ENCODE peak calls at places on chromosome 12, in five cellular contexts. One of them, this sample, is unnamed.

GRCh38 chr12:128796439-128797118 is 27.2 kb downstream of the SLC15A4 start:
- ATAC-seq in Panc1: no peak
- ATAC-seq in HCT116: no peak
- ATAC-seq in HepG2: no peak
- ATAC-seq in K562: no peak
- ATAC-seq in this sample: no peak

GRCh38 chr12:107634530-107634929 is 51.1 kb upstream of the PWP1 start:
- ATAC-seq in Panc1: no peak
- ATAC-seq in K562: no peak
- ATAC-seq in HepG2: no peak
- ATAC-seq in HCT116: no peak
- ATAC-seq in this sample: no peak

GRCh38 chr12:12693111-12693671 is 2.8 kb downstream of the GPR19 start:
- ATAC-seq in Panc1: no peak
- ATAC-seq in K562: no peak
- ATAC-seq in HCT116: no peak
- ATAC-seq in HepG2: no peak
- ATAC-seq in this sample: no peak

GRCh38 chr12:121620328-121620891 is 5.9 kb upstream of the ORAI1 start:
- ATAC-seq in HepG2: peak
- ATAC-seq in HCT116: no peak
- ATAC-seq in K562: no peak
- ATAC-seq in Panc1: no peak
- ATAC-seq in this sample: no peak

GRCh38 chr12:118714051-118714460 is 267.3 kb upstream of the SRRM4 start:
- ATAC-seq in HepG2: peak
- ATAC-seq in K562: peak
- ATAC-seq in Panc1: no peak
- ATAC-seq in HCT116: peak
- ATAC-seq in this sample: no peak

GRCh38 chr12:70290126-70290525 is 46.9 kb downstream of the CNOT2 start:
- ATAC-seq in Panc1: no peak
- ATAC-seq in HCT116: no peak
- ATAC-seq in HepG2: no peak
- ATAC-seq in K562: no peak
- ATAC-seq in this sample: no peak

GRCh38 chr12:6317693-6318439 is 7.4 kb downstream of the PLEKHG6 start:
- ATAC-seq in K562: no peak
- ATAC-seq in Panc1: no peak
- ATAC-seq in HepG2: no peak
- ATAC-seq in HCT116: no peak
- ATAC-seq in this sample: no peak

GRCh38 chr12:46150735-46151134 is 118.1 kb downstream of the SLC38A1 start:
- ATAC-seq in K562: no peak
- ATAC-seq in HepG2: no peak
- ATAC-seq in HCT116: no peak
- ATAC-seq in Panc1: no peak
- ATAC-seq in this sample: no peak

GRCh38 chr12:14479004-14479403 is 88.7 kb downstream of the PLBD1 start:
- ATAC-seq in HepG2: no peak
- ATAC-seq in K562: no peak
- ATAC-seq in Panc1: no peak
- ATAC-seq in HCT116: no peak
- ATAC-seq in this sample: no peak

GRCh38 chr12:12511021-12511783 is 51.5 kb downstream of the DUSP16 start:
- ATAC-seq in Panc1: no peak
- ATAC-seq in HCT116: no peak
- ATAC-seq in HepG2: no peak
- ATAC-seq in K562: no peak
- ATAC-seq in this sample: no peak

GRCh38 chr12:64189530-64189929 is 32.6 kb downstream of the KICS2 start:
- ATAC-seq in HepG2: no peak
- ATAC-seq in K562: no peak
- ATAC-seq in HCT116: no peak
- ATAC-seq in Panc1: no peak
- ATAC-seq in this sample: no peak

GRCh38 chr12:103114296-103115055 is 157.0 kb downstream of the ASCL1 start:
- ATAC-seq in HCT116: no peak
- ATAC-seq in Panc1: no peak
- ATAC-seq in K562: no peak
- ATAC-seq in HepG2: no peak
- ATAC-seq in this sample: no peak

GRCh38 chr12:27272375-27273028 is 28.4 kb downstream of the STK38L start:
- ATAC-seq in K562: no peak
- ATAC-seq in Panc1: no peak
- ATAC-seq in HCT116: no peak
- ATAC-seq in HepG2: peak
- ATAC-seq in this sample: peak

GRCh38 chr12:114916531-114916930 is 232.6 kb upstream of the TBX3 start:
- ATAC-seq in K562: no peak
- ATAC-seq in Panc1: no peak
- ATAC-seq in HCT116: no peak
- ATAC-seq in HepG2: no peak
- ATAC-seq in this sample: no peak

GRCh38 chr12:98478606-98479005 is 36.8 kb upstream of the TMPO start:
- ATAC-seq in Panc1: no peak
- ATAC-seq in K562: no peak
- ATAC-seq in HCT116: no peak
- ATAC-seq in HepG2: no peak
- ATAC-seq in this sample: no peak
- TF ChIP-seq POLR2AphosphoS5 in Panc1: no peak
- TF ChIP-seq POLR2AphosphoS5 in K562: no peak
- TF ChIP-seq POLR2AphosphoS5 in HCT116: no peak
- TF ChIP-seq POLR2AphosphoS5 in HepG2: no peak
- TF ChIP-seq POLR2AphosphoS5 in this sample: no peak

GRCh38 chr12:98644712-98645571 is at the start of the genes APAF1 and IKBIP:
- ATAC-seq in HepG2: peak
- ATAC-seq in K562: peak
- ATAC-seq in Panc1: peak
- ATAC-seq in HCT116: peak
- ATAC-seq in this sample: peak
- TF ChIP-seq POLR2AphosphoS5 in HepG2: peak
- TF ChIP-seq POLR2AphosphoS5 in K562: peak
- TF ChIP-seq POLR2AphosphoS5 in Panc1: no peak
- TF ChIP-seq POLR2AphosphoS5 in HCT116: peak
- TF ChIP-seq POLR2AphosphoS5 in this sample: peak

GRCh38 chr12:56193025-56193578 is 3.8 kb upstream of the SMARCC2 start:
- ATAC-seq in K562: peak
- ATAC-seq in HepG2: no peak
- ATAC-seq in Panc1: no peak
- ATAC-seq in HCT116: no peak
- ATAC-seq in this sample: no peak
- TF ChIP-seq POLR2AphosphoS5 in K562: no peak
- TF ChIP-seq POLR2AphosphoS5 in HepG2: no peak
- TF ChIP-seq POLR2AphosphoS5 in Panc1: no peak
- TF ChIP-seq POLR2AphosphoS5 in HCT116: no peak
- TF ChIP-seq POLR2AphosphoS5 in this sample: no peak

GRCh38 chr12:71354871-71355270 is 84.7 kb upstream of the LGR5 start:
- ATAC-seq in HepG2: no peak
- ATAC-seq in HCT116: no peak
- ATAC-seq in K562: no peak
- ATAC-seq in Panc1: no peak
- ATAC-seq in this sample: no peak

GRCh38 chr12:71356569-71356968 is 83.0 kb upstream of the LGR5 start:
- ATAC-seq in HepG2: no peak
- ATAC-seq in K562: no peak
- ATAC-seq in HCT116: no peak
- ATAC-seq in Panc1: no peak
- ATAC-seq in this sample: no peak

DNA sequence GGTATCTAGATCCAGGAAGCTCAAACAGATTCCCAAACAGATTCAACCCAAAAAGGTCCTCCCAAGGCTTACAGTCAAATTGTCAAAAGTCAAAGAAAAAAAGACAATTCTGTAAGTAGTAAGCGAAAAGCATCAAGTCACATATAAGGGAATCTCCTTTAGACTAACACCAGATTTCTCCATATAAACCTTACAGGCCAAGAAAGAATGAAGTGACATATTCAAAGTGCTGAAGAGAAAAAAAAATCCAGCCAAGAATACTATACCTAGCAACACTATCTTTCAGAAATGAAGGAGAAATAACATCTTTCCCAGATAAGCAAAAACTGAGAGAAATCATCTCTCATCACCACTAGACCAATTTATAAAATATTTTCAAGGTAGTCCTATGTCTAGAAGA is 79.6 kb upstream of the LGR5 start:
- ATAC-seq in HCT116: no peak
- ATAC-seq in HepG2: no peak
- ATAC-seq in K562: no peak
- ATAC-seq in Panc1: no peak
- ATAC-seq in this sample: no peak
- TF ChIP-seq POLR2AphosphoS5 in HCT116: no peak
- TF ChIP-seq POLR2AphosphoS5 in HepG2: no peak
- TF ChIP-seq POLR2AphosphoS5 in K562: no peak
- TF ChIP-seq POLR2AphosphoS5 in Panc1: no peak
- TF ChIP-seq POLR2AphosphoS5 in this sample: no peak

GRCh38 chr12:47207005-47207717 is 127.4 kb upstream of the AMIGO2 start:
- ATAC-seq in HCT116: no peak
- ATAC-seq in HepG2: no peak
- ATAC-seq in Panc1: no peak
- ATAC-seq in K562: peak
- ATAC-seq in this sample: peak
- TF ChIP-seq POLR2AphosphoS5 in HCT116: no peak
- TF ChIP-seq POLR2AphosphoS5 in HepG2: no peak
- TF ChIP-seq POLR2AphosphoS5 in Panc1: no peak
- TF ChIP-seq POLR2AphosphoS5 in K562: peak
- TF ChIP-seq POLR2AphosphoS5 in this sample: no peak

DNA sequence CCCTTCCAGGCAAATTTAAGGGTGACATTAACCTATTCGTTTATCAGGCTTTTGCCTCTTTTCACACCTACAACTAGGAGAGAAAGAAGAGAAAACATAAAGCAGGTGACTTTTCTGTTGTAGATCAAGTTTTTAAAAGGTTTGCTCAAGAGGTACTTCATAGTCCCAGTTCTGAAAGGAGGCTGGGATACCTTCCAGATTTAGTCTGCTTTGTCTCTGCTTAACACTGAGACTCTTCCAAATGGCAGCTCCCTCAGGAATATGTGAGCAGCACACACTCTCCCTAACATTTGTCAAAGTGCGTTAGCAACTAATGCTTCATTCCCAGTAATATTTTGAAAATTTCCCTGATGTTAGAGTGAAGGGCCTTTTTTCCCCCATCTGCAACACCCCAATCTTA is 133.8 kb upstream of the RASSF8 start:
- ATAC-seq in Panc1: no peak
- ATAC-seq in HCT116: no peak
- ATAC-seq in HepG2: no peak
- ATAC-seq in K562: no peak
- ATAC-seq in this sample: no peak
- TF ChIP-seq POLR2AphosphoS5 in Panc1: no peak
- TF ChIP-seq POLR2AphosphoS5 in HCT116: no peak
- TF ChIP-seq POLR2AphosphoS5 in HepG2: no peak
- TF ChIP-seq POLR2AphosphoS5 in K562: no peak
- TF ChIP-seq POLR2AphosphoS5 in this sample: no peak

DNA sequence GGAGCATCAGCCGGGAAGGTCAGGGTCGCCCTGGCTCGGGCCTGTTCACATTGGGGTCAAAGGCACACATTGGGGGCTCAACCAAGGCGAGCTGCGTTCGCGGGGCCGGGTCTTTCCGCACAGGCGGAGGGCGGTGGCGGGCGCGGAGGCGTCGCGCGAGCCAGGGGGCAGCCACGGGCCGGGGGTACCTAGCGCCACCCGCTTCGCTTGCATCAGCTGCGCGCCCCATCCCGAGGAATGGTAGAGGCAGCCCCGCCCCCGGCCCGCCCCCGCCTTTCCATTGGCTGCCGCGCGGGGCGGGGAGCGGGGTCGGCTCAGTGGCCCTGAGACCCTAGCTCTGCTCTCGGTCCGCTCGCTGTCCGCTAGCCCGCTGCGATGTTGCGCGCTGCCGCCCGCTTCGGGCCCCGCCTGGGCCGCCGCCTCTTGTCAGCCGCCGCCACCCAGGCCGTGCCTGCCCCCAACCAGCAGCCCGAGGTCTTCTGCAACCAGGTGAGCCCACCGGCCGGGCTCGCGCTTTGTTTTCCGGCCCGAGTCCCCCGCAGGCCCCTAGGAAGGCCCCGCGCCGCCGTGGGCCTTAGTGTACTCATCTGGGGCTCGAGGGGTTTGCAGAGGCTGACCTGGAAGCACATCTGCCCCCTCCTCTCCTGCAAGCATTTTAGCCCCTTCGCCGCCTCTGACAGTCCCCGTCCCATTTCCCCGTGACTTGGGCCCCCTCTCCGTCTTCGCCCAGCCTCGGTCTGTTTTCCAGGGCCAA is at the start of gene ALDH2:
- ATAC-seq in K562: peak
- ATAC-seq in HCT116: peak
- ATAC-seq in HepG2: peak
- ATAC-seq in Panc1: peak
- ATAC-seq in this sample: peak
- TF ChIP-seq POLR2AphosphoS5 in K562: no peak
- TF ChIP-seq POLR2AphosphoS5 in HCT116: peak
- TF ChIP-seq POLR2AphosphoS5 in HepG2: peak
- TF ChIP-seq POLR2AphosphoS5 in Panc1: no peak
- TF ChIP-seq POLR2AphosphoS5 in this sample: peak

DNA sequence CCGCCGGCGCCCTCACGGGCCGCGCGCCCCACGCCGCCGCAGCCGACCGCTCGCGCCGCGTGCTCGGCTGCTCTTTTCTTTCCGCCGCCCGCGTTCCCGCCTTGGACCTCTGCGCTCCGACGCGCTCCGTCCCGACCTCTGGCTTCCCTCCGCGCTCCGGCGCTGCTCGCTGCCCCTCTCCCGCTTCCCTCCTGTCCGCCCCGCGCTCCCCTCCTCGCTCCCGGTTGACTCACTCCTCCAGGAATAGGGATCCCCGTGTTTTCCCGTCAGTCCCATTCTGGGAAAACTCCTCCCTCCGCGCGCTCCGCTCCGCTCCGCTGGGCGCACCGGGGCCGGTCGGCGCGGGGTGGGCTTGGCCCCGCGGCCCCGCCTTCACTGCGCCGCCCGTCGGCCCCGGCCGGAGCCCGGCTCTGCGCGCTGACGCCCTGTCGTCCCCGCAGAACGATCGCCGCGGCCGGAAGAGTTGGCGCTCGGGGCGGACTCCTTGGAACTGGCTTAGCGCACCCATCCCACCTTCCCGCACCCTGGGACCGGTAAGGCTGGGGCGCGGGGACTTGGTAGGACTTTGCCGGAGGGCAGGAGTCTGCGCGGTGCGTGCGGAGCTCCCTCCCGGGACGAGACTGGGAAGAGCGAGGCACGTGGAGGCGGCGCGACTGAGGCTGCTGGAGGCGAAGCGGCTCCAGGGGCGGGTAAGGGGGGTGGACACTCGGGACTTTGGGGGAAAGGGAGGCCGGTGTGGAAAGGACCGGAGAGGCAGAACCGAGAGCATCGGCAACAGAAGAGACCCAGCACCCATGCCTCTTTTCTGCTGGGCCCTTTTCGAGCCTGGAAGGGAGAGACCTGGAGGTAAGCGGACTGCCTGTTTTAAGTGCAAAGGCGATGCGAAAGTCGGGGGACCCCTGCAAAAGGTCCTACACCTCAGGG is 573 bp downstream of the TEAD4 start:
- ATAC-seq in HCT116: peak
- ATAC-seq in K562: peak
- ATAC-seq in Panc1: peak
- ATAC-seq in HepG2: peak
- ATAC-seq in this sample: peak
- TF ChIP-seq POLR2AphosphoS5 in HCT116: no peak
- TF ChIP-seq POLR2AphosphoS5 in K562: no peak
- TF ChIP-seq POLR2AphosphoS5 in Panc1: no peak
- TF ChIP-seq POLR2AphosphoS5 in HepG2: no peak
- TF ChIP-seq POLR2AphosphoS5 in this sample: peak

GRCh38 chr12:123952037-123952436 is 20.6 kb downstream of the CCDC92 start:
- ATAC-seq in HepG2: no peak
- ATAC-seq in K562: no peak
- ATAC-seq in Panc1: no peak
- ATAC-seq in HCT116: no peak
- ATAC-seq in this sample: no peak
- TF ChIP-seq POLR2AphosphoS5 in HepG2: no peak
- TF ChIP-seq POLR2AphosphoS5 in K562: no peak
- TF ChIP-seq POLR2AphosphoS5 in Panc1: no peak
- TF ChIP-seq POLR2AphosphoS5 in HCT116: no peak
- TF ChIP-seq POLR2AphosphoS5 in this sample: no peak

GRCh38 chr12:56128669-56129209 is 672 bp downstream of the ESYT1 start:
- ATAC-seq in HCT116: peak
- ATAC-seq in K562: peak
- ATAC-seq in HepG2: peak
- ATAC-seq in Panc1: peak
- ATAC-seq in this sample: peak
- TF ChIP-seq POLR2AphosphoS5 in HCT116: no peak
- TF ChIP-seq POLR2AphosphoS5 in K562: no peak
- TF ChIP-seq POLR2AphosphoS5 in HepG2: no peak
- TF ChIP-seq POLR2AphosphoS5 in Panc1: no peak
- TF ChIP-seq POLR2AphosphoS5 in this sample: no peak